ENCODE peak calls at places on chromosomes 6 and 20, in six cellular contexts. H is T-helper 22 cell, W is D341Med, Z is K562, O is pancreas, Y is nephron progenitor cell. T is an unnamed sample.

GRCh38 chr6:32967151-32968091 is 973 bp upstream of the BRD2 start:
- DNase-seq in H (no peak), W (no peak), Z (peak; percentile 90), O (no peak), Y (no peak), T (no peak)

GRCh38 chr6:115766745-115767462 is 293.8 kb downstream of the FRK start:
- DNase-seq in H (no peak), W (no peak), Z (no peak), O (no peak), Y (peak; percentile 5), T (no peak)

GRCh38 chr20:47432251-47433210 is 69.2 kb upstream of the NCOA3 start:
- DNase-seq in H (no peak), W (no peak), Z (peak; percentile 52), O (no peak), Y (no peak), T (no peak)

GRCh38 chr6:130143709-130144108 is 79.0 kb downstream of the SAMD3 start:
- DNase-seq in H (no peak), W (no peak), Z (no peak), O (no peak), Y (no peak), T (no peak)

GRCh38 chr6:29685718-29686326 is 4.9 kb upstream of the ZFP57 start:
- DNase-seq in H (no peak), W (no peak), Z (peak; percentile 54), O (no peak), Y (peak; percentile 8), T (no peak)

GRCh38 chr6:21987501-21987957 is 309.3 kb downstream of the PRL start:
- DNase-seq in H (no peak), W (no peak), Z (peak; percentile 85), O (peak; percentile 42), Y (peak; percentile 51), T (peak; percentile 66)

GRCh38 chr6:137973201-137973600 is 106.1 kb downstream of the TNFAIP3 start:
- DNase-seq in H (no peak), W (no peak), Z (no peak), O (no peak), Y (no peak), T (no peak)

GRCh38 chr20:36399147-36399968 is 93.2 kb downstream of the DLGAP4 start:
- DNase-seq in H (no peak), W (peak; percentile 79), Z (peak; percentile 72), O (no peak), Y (peak; percentile 60), T (no peak)

GRCh38 chr6:48658910-48659309 is 547.9 kb upstream of the PTCHD4 start:
- DNase-seq in H (no peak), W (no peak), Z (no peak), O (no peak), Y (no peak), T (no peak)

GRCh38 chr6:30893001-30893591 is 8.8 kb downstream of the DDR1 start:
- DNase-seq in H (no peak), W (no peak), Z (no peak), O (no peak), Y (no peak), T (no peak)

GRCh38 chr6:13432526-13433218 is 54.7 kb downstream of the GFOD1 start:
- DNase-seq in H (no peak), W (no peak), Z (no peak), O (no peak), Y (no peak), T (no peak)

GRCh38 chr6:79946242-79946641 is 1.1 kb downstream of the ELOVL4 start:
- DNase-seq in H (no peak), W (peak; percentile 61), Z (no peak), O (no peak), Y (peak; percentile 37), T (no peak)

T was measured in smooth muscle cell of the brain vasculature.